ENCODE peak calls at places on chromosomes 7 and 10, in eight cellular contexts. T, I, B, Z, M, J, G and C are unnamed samples.

GRCh38 chr10:124694467-124695195 is 49.5 kb downstream of the FAM53B start:
- DNase-seq in G (no peak), I (no peak), Z (no peak), J (no peak), M (no peak), T (no peak), B (no peak), C (no peak)

GRCh38 chr10:72783290-72783689 is 91.3 kb downstream of the MCU start:
- DNase-seq in I (no peak), J (no peak), B (peak), T (no peak), G (no peak), Z (no peak), M (no peak), C (no peak)

GRCh38 chr7:29884399-29885272 is 78.3 kb downstream of the WIPF3 start:
- DNase-seq in B (peak), Z (no peak), G (no peak), M (no peak), T (no peak), J (no peak), I (no peak), C (no peak)

GRCh38 chr10:118506835-118507234 is 88.6 kb downstream of the PRLHR start:
- DNase-seq in I (no peak), T (no peak), B (no peak), G (no peak), J (peak), Z (no peak), M (no peak), C (no peak)

GRCh38 chr10:25556457-25556856 is 377.6 kb upstream of the MYO3A start:
- DNase-seq in I (peak), B (no peak), T (no peak), Z (no peak), G (peak), M (no peak), J (no peak), C (no peak)

GRCh38 chr7:26399309-26399610 is 107.6 kb downstream of the SNX10 start:
- DNase-seq in M (peak), I (peak), B (peak), J (no peak), Z (no peak), T (peak), G (no peak), C (no peak)

GRCh38 chr10:132520147-132520811 is 17.3 kb upstream of the INPP5A start:
- DNase-seq in Z (no peak), I (peak), B (no peak), M (peak), G (peak), T (no peak), J (no peak), C (no peak)

GRCh38 chr10:68330852-68331454 is 911 bp upstream of the HNRNPH3 start:
- DNase-seq in M (peak), T (peak), Z (no peak), B (no peak), J (no peak), I (peak), G (peak), C (peak)

GRCh38 chr7:102872460-102872859 is 40.3 kb upstream of the LRRC17 start:
- DNase-seq in G (peak), J (no peak), M (no peak), Z (no peak), I (peak), T (no peak), B (no peak), C (no peak)

GRCh38 chr7:28055161-28055544 is 125.4 kb downstream of the JAZF1 start:
- DNase-seq in B (no peak), I (no peak), J (no peak), Z (no peak), M (no peak), G (peak), T (no peak), C (no peak)

GRCh38 chr7:28065721-28066285 is 114.8 kb downstream of the JAZF1 start:
- DNase-seq in B (peak), T (no peak), I (no peak), G (no peak), J (no peak), Z (no peak), M (no peak), C (no peak)

GRCh38 chr10:62130948-62131347 is 137.7 kb downstream of the RTKN2 start:
- DNase-seq in T (no peak), I (peak), J (no peak), M (no peak), B (no peak), G (peak), Z (no peak), C (no peak)

GRCh38 chr10:62029401-62029800 is 127.9 kb downstream of the ARID5B start:
- DNase-seq in Z (no peak), I (no peak), M (no peak), T (no peak), G (no peak), J (no peak), B (no peak), C (no peak)

GRCh38 chr7:821688-822087 is 10.6 kb upstream of the SUN1 start:
- DNase-seq in G (no peak), T (no peak), J (no peak), B (peak), I (peak), Z (no peak), M (no peak), C (no peak)

GRCh38 chr10:58384095-58384494 is 1.1 kb upstream of the TFAM start:
- DNase-seq in T (no peak), J (no peak), B (no peak), M (peak), Z (peak), I (no peak), G (no peak), C (no peak)

GRCh38 chr7:23477962-23478866 is 7.9 kb upstream of the IGF2BP3 start:
- DNase-seq in I (no peak), Z (no peak), J (no peak), T (no peak), M (no peak), B (no peak), G (no peak), C (no peak)

GRCh38 chr10:43205681-43206390 is 61.0 kb downstream of the RASGEF1A start:
- DNase-seq in B (no peak), J (no peak), M (no peak), G (no peak), Z (no peak), T (no peak), I (no peak), C (no peak)

GRCh38 chr7:120990468-120991118 is 2.1 kb downstream of the CPED1 start:
- DNase-seq in M (no peak), G (no peak), T (no peak), Z (no peak), I (no peak), B (no peak), J (no peak), C (no peak)

GRCh38 chr10:120328647-120329046 is 128.4 kb upstream of the PLPP4 start:
- DNase-seq in G (no peak), T (no peak), J (no peak), Z (no peak), M (no peak), I (no peak), B (no peak), C (no peak)

GRCh38 chr10:71761105-71761511 is 12.2 kb downstream of the VSIR start:
- DNase-seq in B (no peak), J (no peak), T (no peak), I (no peak), M (no peak), Z (no peak), G (no peak), C (no peak)

GRCh38 chr10:117130862-117131389 is 7.1 kb downstream of the VAX1 start:
- DNase-seq in M (no peak), Z (no peak), G (no peak), J (no peak), B (no peak), I (no peak), T (no peak), C (no peak)

GRCh38 chr10:408223-408622 is 273.0 kb downstream of the ZMYND11 start:
- DNase-seq in Z (no peak), G (no peak), M (no peak), I (peak), B (peak), J (no peak), T (no peak), C (no peak)

GRCh38 chr10:1559731-1560130 is 177.6 kb downstream of the ADARB2 start:
- DNase-seq in J (no peak), Z (no peak), T (no peak), I (no peak), G (no peak), M (no peak), B (no peak), C (no peak)

GRCh38 chr7:38411404-38411803 is 138.0 kb upstream of the TARP start:
- DNase-seq in G (peak), J (no peak), M (no peak), I (peak), T (no peak), Z (peak), B (no peak), C (no peak)

GRCh38 chr7:28465697-28466096 is 53.4 kb downstream of the CREB5 start:
- DNase-seq in M (no peak), J (no peak), T (no peak), B (no peak), I (no peak), G (no peak), Z (no peak), C (no peak)

GRCh38 chr7:25216837-25217236 is 11.4 kb downstream of the NPVF start:
- DNase-seq in T (no peak), J (peak), G (peak), I (peak), Z (peak), B (peak), M (peak), C (no peak)

GRCh38 chr10:35493196-35494118 is 111.7 kb upstream of the GJD4 start:
- DNase-seq in T (no peak), B (no peak), I (no peak), M (no peak), G (no peak), Z (no peak), J (no peak), C (no peak)

GRCh38 chr7:102916426-102916825 is 3.6 kb downstream of the LRRC17 start:
- DNase-seq in T (no peak), M (no peak), Z (no peak), G (peak), B (no peak), J (no peak), I (peak), C (no peak)

GRCh38 chr10:116980041-116980440 is 24.9 kb downstream of the SHTN1 start:
- DNase-seq in M (no peak), T (no peak), Z (no peak), G (no peak), J (no peak), I (no peak), B (no peak), C (no peak)